ENCODE peak calls at places on chromosome X, in four cellular contexts. Q, J, N and B are unnamed samples.

GRCh38 chrX:64229145-64229544 is 1.3 kb downstream of the ASB12 start:
- DNase-seq in Q (no peak), J (no peak), N (no peak), B (no peak)

GRCh38 chrX:108199691-108200090 is 108.1 kb downstream of the ATG4A start:
- DNase-seq in Q (no peak), J (peak), N (no peak), B (peak)

GRCh38 chrX:84046403-84046984 is 141.5 kb downstream of the RPS6KA6 start:
- DNase-seq in Q (no peak), J (peak), N (no peak), B (peak)

GRCh38 chrX:45264865-45265264 is 64.2 kb upstream of the DIPK2B start:
- DNase-seq in Q (no peak), J (no peak), N (no peak), B (no peak)

GRCh38 chrX:30283456-30284200 is 25.6 kb downstream of the NR0B1 start:
- DNase-seq in Q (no peak), J (peak), N (no peak), B (no peak)

GRCh38 chrX:1477801-1478458 is 25.2 kb upstream of the ASMTL start:
- DNase-seq in Q (no peak), J (no peak), N (no peak), B (no peak)

GRCh38 chrX:38882894-38883620 is 81.8 kb downstream of the MID1IP1 start:
- DNase-seq in Q (no peak), J (no peak), N (no peak), B (no peak)

GRCh38 chrX:39896951-39897740 is 200.6 kb downstream of the BCOR start:
- DNase-seq in Q (no peak), J (peak), N (no peak), B (peak)

GRCh38 chrX:140354431-140355120 is 150.3 kb downstream of the SOX3 start:
- DNase-seq in Q (no peak), J (no peak), N (no peak), B (no peak)

GRCh38 chrX:107483976-107484726 is 34.7 kb downstream of the FRMPD3 start:
- DNase-seq in Q (no peak), J (no peak), N (no peak), B (peak)

GRCh38 chrX:134801267-134801666 is 143.0 kb upstream of the PLAC1 start:
- DNase-seq in Q (no peak), J (peak), N (no peak), B (no peak)

GRCh38 chrX:9953396-9953795 is 13.8 kb upstream of the CLDN34 start:
- DNase-seq in Q (no peak), J (no peak), N (no peak), B (no peak)

GRCh38 chrX:151985955-151986354 is 11.5 kb upstream of the GABRE start:
- DNase-seq in Q (no peak), J (peak), N (no peak), B (no peak)

GRCh38 chrX:80430826-80431501 is 10.7 kb downstream of the TENT5D start:
- DNase-seq in Q (no peak), J (no peak), N (no peak), B (peak)

GRCh38 chrX:148422531-148422930 is 77.9 kb upstream of the AFF2 start:
- DNase-seq in Q (no peak), J (no peak), N (no peak), B (no peak)

GRCh38 chrX:78665286-78665685 is 6.2 kb upstream of the RTL3 start:
- DNase-seq in Q (no peak), J (no peak), N (no peak), B (no peak)

GRCh38 chrX:65667157-65667502 is 324 bp upstream of the MSN start:
- DNase-seq in Q (no peak), J (no peak), N (no peak), B (no peak)

GRCh38 chrX:67408423-67409079 is 135.3 kb upstream of the AR start:
- DNase-seq in Q (no peak), J (no peak), N (no peak), B (no peak)

GRCh38 chrX:69504626-69505612 is 793 bp downstream of the NALF2 start:
- DNase-seq in Q (no peak), J (no peak), N (no peak), B (peak)

GRCh38 chrX:10533686-10534365 is 86.6 kb downstream of the MID1 start:
- DNase-seq in Q (no peak), J (no peak), N (no peak), B (no peak)

GRCh38 chrX:3320471-3321046 is 25.9 kb downstream of the MXRA5 start:
- DNase-seq in Q (no peak), J (no peak), N (no peak), B (no peak)

DNA sequence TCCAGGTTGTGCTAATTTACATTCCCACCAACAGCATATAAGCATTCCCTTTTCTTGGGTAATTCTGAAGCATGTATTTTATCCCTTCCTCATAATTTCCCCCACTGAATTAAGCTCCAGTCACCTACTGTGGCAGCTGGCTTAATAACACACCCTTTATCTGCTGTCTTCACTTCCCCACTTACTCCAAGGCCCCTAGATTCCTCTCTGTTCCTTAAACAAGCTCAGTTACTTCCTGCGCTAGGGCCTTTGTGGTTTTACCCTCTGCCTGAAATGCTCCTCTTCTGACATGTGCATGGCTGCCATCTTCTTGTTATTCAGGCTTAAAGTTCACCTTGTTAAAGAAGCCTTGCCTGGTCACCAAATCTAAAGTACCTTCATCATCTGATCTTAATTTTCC is 47.2 kb upstream of the RPS6KA3 start:
- DNase-seq in Q (no peak), J (no peak), N (no peak), B (no peak)
- TF ChIP-seq SP1 in Q (no peak), J (no peak), N (no peak), B (no peak)

GRCh38 chrX:103584606-103585005 is 709 bp upstream of the TCEAL4 start:
- DNase-seq in Q (no peak), J (no peak), N (no peak), B (no peak)
- TF ChIP-seq SUZ12 in Q (no peak), J (no peak), N (no peak), B (no peak)

DNA sequence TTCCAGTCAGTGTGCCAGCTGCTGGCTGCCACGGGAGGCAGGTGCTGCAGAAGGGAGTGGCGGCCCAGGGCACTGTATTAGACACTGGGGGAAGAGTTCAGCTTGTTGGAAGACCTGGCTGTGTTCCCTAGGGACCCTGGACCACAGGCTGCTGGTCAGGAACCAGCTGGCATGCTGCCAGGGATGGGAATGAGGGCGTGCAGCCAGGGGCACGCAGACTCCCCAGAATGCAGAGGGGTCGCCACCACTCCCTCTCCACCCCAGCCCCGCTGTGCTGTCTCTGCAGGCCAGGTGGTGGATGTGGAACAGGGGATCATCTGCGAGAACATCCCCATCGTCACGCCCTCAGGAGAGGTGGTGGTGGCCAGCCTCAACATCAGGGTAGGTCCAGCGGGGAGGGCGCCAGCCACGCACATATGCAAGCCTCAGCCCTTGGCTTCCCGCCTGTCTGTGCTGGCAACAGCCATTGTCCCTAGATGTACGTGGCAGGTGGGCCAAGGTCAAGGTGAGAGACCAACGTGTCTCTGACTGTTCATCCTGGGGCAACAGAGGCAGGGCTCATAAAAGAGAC is 12.3 kb downstream of the ABCD1 start:
- DNase-seq in Q (no peak), J (no peak), N (no peak), B (no peak)
- TF ChIP-seq SP1 in Q (no peak), J (no peak), N (no peak), B (no peak)

DNA sequence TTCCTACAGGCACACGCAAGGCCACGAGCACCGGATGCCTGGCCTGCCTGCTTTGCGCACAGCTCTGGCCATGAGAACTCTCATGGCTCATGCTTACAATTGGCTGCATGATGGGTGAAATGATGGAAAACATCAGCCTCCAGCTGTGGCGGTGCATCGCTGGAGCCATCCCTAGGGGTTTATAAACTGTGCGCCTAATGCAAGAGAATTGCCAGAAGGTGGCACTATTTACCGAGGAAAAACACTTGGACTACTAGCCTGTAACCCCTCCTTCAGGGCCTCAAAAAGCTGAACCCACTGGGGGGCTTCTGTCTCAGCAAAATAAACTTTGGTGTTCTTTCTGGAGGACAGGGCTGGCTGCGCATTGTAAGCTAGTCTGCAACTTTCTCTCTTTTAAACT is 51.9 kb downstream of the PHKA2 start:
- DNase-seq in Q (no peak), J (peak), N (no peak), B (peak)
- TF ChIP-seq SUZ12 in Q (no peak), J (no peak), N (no peak), B (no peak)

GRCh38 chrX:76550016-76550415 is 122.5 kb downstream of the MAGEE1 start:
- DNase-seq in Q (no peak), J (no peak), N (no peak), B (no peak)

GRCh38 chrX:76555269-76555668 is 127.8 kb downstream of the MAGEE1 start:
- DNase-seq in Q (no peak), J (no peak), N (no peak), B (no peak)

DNA sequence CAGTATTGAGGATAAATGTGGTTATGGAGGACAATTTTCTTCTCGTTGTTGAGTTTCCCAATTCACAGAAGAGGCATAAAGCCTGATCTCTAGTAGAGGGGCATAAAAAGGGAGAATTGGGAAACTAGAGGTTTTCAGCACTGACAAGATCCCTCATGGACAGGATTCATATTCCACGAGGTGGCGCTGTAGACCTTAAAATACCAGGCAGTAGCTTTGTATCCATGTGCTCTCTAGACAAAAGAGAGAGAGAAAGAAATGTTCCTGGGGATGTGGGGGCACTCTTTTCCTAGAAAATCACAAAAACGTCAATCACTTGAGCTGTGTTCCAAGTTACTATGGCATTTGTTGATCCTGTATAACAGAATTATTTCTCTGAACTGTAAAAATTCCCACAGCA is 128.3 kb downstream of the MAGEE1 start:
- DNase-seq in Q (no peak), J (peak), N (no peak), B (peak)
- TF ChIP-seq SP1 in Q (no peak), J (no peak), N (no peak), B (no peak)

GRCh38 chrX:123884809-123885408 is 25.1 kb downstream of the XIAP start:
- DNase-seq in Q (no peak), J (peak), N (no peak), B (peak)
- TF ChIP-seq SUZ12 in Q (no peak), J (no peak), N (no peak), B (no peak)

GRCh38 chrX:16885628-16886027 is 15.5 kb upstream of the RBBP7 start:
- DNase-seq in Q (no peak), J (no peak), N (no peak), B (no peak)
- TF ChIP-seq SP1 in Q (no peak), J (no peak), N (no peak), B (no peak)

DNA sequence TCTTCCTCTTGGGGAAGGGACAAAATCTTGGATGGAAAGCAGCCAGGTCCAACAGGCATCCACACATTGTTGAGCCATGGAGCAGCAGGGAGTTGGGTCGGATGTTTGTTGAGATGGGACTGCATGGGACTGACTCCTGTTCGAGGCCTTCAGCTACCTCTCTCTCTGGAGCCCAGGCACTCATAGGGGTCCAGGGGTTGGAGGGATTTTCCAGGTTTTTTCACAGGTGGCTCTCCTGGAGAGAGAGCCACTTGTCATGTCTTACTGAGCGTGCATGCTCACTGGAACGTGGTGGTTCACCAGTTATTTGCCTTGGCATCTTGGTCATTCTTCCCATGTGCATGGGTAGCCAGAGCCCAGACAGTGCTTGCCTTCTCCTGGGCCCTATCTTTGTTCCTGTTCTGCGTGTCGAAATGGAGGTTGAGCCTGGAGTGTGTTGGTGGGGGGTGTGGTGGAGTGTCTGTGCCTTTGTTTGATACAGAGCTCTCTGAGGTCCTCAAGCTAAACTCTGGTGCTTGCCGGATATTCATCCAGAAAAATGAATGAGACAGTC is 60.6 kb downstream of the NBDY start:
- DNase-seq in Q (no peak), J (no peak), N (no peak), B (no peak)
- TF ChIP-seq SUZ12 in Q (no peak), J (no peak), N (no peak), B (no peak)

GRCh38 chrX:141897690-141898089 is 6.0 kb upstream of the MAGEC1 start:
- DNase-seq in Q (no peak), J (no peak), N (no peak), B (no peak)
- TF ChIP-seq SP1 in Q (no peak), J (no peak), N (no peak), B (no peak)

DNA sequence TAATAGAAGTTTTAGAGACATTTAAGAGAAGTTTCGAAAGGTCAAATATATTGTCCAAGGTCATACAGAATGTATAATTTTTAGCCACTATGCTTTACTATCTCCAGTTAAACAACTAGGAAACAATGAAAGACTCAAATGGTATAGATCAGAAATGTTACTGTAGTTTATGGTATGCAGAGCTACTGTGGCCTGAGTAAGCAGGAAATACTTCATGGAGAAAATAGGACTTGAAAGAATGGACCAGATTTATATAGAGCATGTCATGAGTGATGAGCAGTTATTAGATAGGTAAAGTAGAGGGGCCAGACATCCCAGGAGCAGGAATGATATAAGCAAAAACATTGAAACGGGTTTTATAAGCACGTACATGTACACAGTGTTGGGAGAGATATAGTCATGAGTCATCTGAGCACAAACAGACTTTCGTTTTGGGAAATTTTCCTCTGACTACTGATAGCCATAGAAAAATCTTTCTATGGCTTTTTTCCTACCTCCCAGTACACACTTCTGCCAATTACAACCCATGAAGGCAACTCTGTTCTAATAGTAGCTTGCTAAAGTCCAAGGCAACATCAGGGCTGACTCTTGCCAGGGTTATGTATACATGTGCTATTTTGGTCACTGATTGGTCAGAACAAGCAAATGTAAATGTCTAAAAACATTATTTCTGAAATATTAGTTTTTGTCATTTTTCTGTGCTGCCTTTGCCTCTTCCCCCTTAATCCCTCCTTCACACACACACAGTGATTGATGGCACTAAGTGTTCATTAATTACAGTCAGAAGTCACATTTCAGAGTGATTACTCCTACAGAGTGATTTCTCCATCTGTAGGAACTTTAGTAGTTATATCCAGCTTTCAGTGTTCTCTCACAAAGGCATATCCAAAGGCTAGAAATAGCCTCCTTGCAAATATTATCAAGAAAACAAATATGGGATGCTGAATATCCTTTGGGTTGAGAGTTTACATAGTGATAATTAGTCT is 198.7 kb downstream of the ENOX2 start:
- DNase-seq in Q (no peak), J (peak), N (no peak), B (no peak)
- TF ChIP-seq SUZ12 in Q (no peak), J (no peak), N (no peak), B (no peak)